ENCODE peak calls at places on chromosomes 1 and 21, in seven cellular contexts. M, J, E, X, I, D and V are unnamed samples.

GRCh38 chr21:19507682-19508260 is 1104.2 kb upstream of the TMPRSS15 start:
- DNase-seq in M (no peak), J (peak), E (no peak), X (no peak), I (no peak), D (no peak), V (no peak)

GRCh38 chr1:233828480-233828879 is 76.0 kb upstream of the SLC35F3 start:
- DNase-seq in M (no peak), J (no peak), E (no peak), X (no peak), I (no peak), D (no peak), V (no peak)

GRCh38 chr1:42183210-42183609 is 18.7 kb upstream of the GUCA2A start:
- DNase-seq in M (no peak), J (no peak), E (no peak), X (no peak), I (no peak), D (no peak), V (no peak)

GRCh38 chr1:156177918-156178654 is 15.8 kb upstream of the SLC25A44 start:
- DNase-seq in M (no peak), J (no peak), E (no peak), X (no peak), I (no peak), D (no peak), V (peak)

GRCh38 chr1:17919525-17920439 is 164.6 kb downstream of the ACTL8 start:
- DNase-seq in M (peak), J (peak), E (peak), X (peak), I (peak), D (peak), V (no peak)

GRCh38 chr21:34687065-34687464 is 18.3 kb downstream of the CLIC6 start:
- DNase-seq in M (no peak), J (no peak), E (no peak), X (no peak), I (no peak), D (no peak), V (no peak)

GRCh38 chr1:215113776-215114153 is 31.2 kb downstream of the KCNK2 start:
- DNase-seq in M (no peak), J (no peak), E (no peak), X (no peak), I (no peak), D (no peak), V (no peak)

GRCh38 chr1:78884685-78885452 is 121.7 kb downstream of the ADGRL4 start:
- DNase-seq in M (peak), J (no peak), E (no peak), X (no peak), I (peak), D (no peak), V (no peak)

GRCh38 chr21:45207839-45208626 is 79.7 kb downstream of the POFUT2 start:
- DNase-seq in M (no peak), J (no peak), E (no peak), X (no peak), I (no peak), D (no peak), V (no peak)

GRCh38 chr1:226360106-226360746 is 47.7 kb downstream of the PARP1 start:
- DNase-seq in M (no peak), J (peak), E (no peak), X (no peak), I (no peak), D (no peak), V (no peak)